ENCODE peak calls at places on chromosomes 4 and X, in ten cellular contexts. X is pancreas, T is GM12878, Y is Peyer's patch, P is spleen, M is sigmoid colon, B is OCI-LY7, Q is Caco-2, L is WERI-Rb-1, W is PC-9. R is an unnamed sample.
A peak's percentile ranks its signal among the peaks of the same experiment; 100 is the strongest.

GRCh38 chr4:4405358-4405962 is 18.6 kb downstream of the NSG1 start:
- DNase-seq in X (no peak), T (no peak), Y (no peak), P (no peak), M (no peak), B (no peak), Q (no peak), L (no peak), W (no peak), R (no peak)

GRCh38 chr4:8699063-8699385 is 106.5 kb downstream of the CPZ start:
- DNase-seq in X (no peak), T (no peak), Y (no peak), P (no peak), M (no peak), B (no peak), Q (no peak), L (no peak), W (no peak), R (no peak)

GRCh38 chrX:51459125-51459524 is 37.3 kb downstream of the NUDT11 start:
- DNase-seq in X (no peak), T (no peak), Y (no peak), P (no peak), M (no peak), B (peak; percentile 54), Q (no peak), L (peak; percentile 11), W (no peak), R (no peak)

GRCh38 chrX:38305971-38306370 is 21.3 kb downstream of the RPGR start:
- DNase-seq in X (no peak), T (no peak), Y (no peak), P (no peak), M (no peak), B (no peak), Q (no peak), L (no peak), W (no peak), R (no peak)

GRCh38 chrX:130082244-130083106 is 27.8 kb downstream of the ELF4 start:
- DNase-seq in X (no peak), T (no peak), Y (peak; percentile 69), P (peak; percentile 92), M (peak; percentile 72), B (peak; percentile 67), Q (no peak), L (no peak), W (no peak), R (peak; percentile 45)

GRCh38 chrX:45959567-45959966 is 585.7 kb downstream of the ZNF674 start:
- DNase-seq in X (peak; percentile 32), T (no peak), Y (no peak), P (no peak), M (no peak), B (no peak), Q (no peak), L (no peak), W (no peak), R (no peak)

GRCh38 chrX:107678957-107679740 is 50.8 kb downstream of the PRPS1 start:
- DNase-seq in X (no peak), T (no peak), Y (peak; percentile 88), P (peak; percentile 88), M (peak; percentile 93), B (peak; percentile 67), Q (no peak), L (no peak), W (no peak), R (peak; percentile 56)

GRCh38 chr4:156870166-156870565 is 101.4 kb downstream of the PDGFC start:
- DNase-seq in X (no peak), T (no peak), Y (no peak), P (no peak), M (no peak), B (no peak), Q (no peak), L (no peak), W (no peak), R (no peak)

GRCh38 chr4:22514001-22514400 is 1.9 kb downstream of the ADGRA3 start:
- DNase-seq in X (no peak), T (no peak), Y (no peak), P (no peak), M (no peak), B (no peak), Q (no peak), L (no peak), W (no peak), R (no peak)

GRCh38 chrX:71144651-71145050 is at the start of gene NLGN3:
- DNase-seq in X (no peak), T (no peak), Y (no peak), P (no peak), M (no peak), B (no peak), Q (no peak), L (peak; percentile 13), W (no peak), R (no peak)

GRCh38 chr4:182578402-182578801 is 335.2 kb downstream of the TENM3 start:
- DNase-seq in X (no peak), T (no peak), Y (no peak), P (no peak), M (no peak), B (no peak), Q (peak; percentile 48), L (no peak), W (no peak), R (peak; percentile 54)

GRCh38 chrX:57595381-57595811 is 3.6 kb downstream of the ZXDB start:
- DNase-seq in X (no peak), T (no peak), Y (no peak), P (no peak), M (peak; percentile 69), B (no peak), Q (no peak), L (no peak), W (no peak), R (no peak)

GRCh38 chrX:14718403-14718802 is 154.5 kb downstream of the FANCB start:
- DNase-seq in X (no peak), T (no peak), Y (no peak), P (no peak), M (no peak), B (no peak), Q (no peak), L (no peak), W (no peak), R (no peak)

GRCh38 chr4:183658362-183659028 is 490 bp downstream of the RWDD4 start:
- DNase-seq in X (no peak), T (no peak), Y (no peak), P (peak; percentile 90), M (peak; percentile 67), B (peak; percentile 25), Q (no peak), L (no peak), W (peak; percentile 15), R (no peak)

GRCh38 chr4:33268776-33269175 is 2548.6 kb downstream of the PCDH7 start:
- DNase-seq in X (no peak), T (no peak), Y (no peak), P (no peak), M (no peak), B (no peak), Q (no peak), L (peak; percentile 23), W (no peak), R (no peak)

GRCh38 chr4:133565379-133565778 is 416.3 kb downstream of the PCDH10 start:
- DNase-seq in X (no peak), T (no peak), Y (no peak), P (no peak), M (no peak), B (no peak), Q (no peak), L (no peak), W (peak; percentile 16), R (no peak)

GRCh38 chr4:110609044-110609750 is 13.7 kb downstream of the PITX2 start:
- DNase-seq in X (no peak), T (no peak), Y (no peak), P (no peak), M (no peak), B (no peak), Q (peak; percentile 43), L (no peak), W (peak; percentile 53), R (no peak)
- H3K4me3 ChIP-seq in X (no peak overlapping the region), T (no peak overlapping the region), Y (no peak overlapping the region), P (no peak overlapping the region), M (no peak overlapping the region), B (no peak overlapping the region), Q (no peak overlapping the region), L (no peak overlapping the region), W (peak overlapping the region; percentile 36), R (no peak overlapping the region)

GRCh38 chr4:80058740-80059139 is 14.3 kb downstream of the ANTXR2 start:
- DNase-seq in X (no peak), T (peak; percentile 89), Y (peak; percentile 41), P (no peak), M (no peak), B (peak; percentile 35), Q (no peak), L (no peak), W (no peak), R (no peak)
- H3K36me3 ChIP-seq in X (no peaks in the 10 kb centered on the region), T (peaks cover 2% of the 10 kb centered on the region), Y (peaks cover 47% of the 10 kb centered on the region), P (no peaks in the 10 kb centered on the region), M (peaks cover 53% of the 10 kb centered on the region), B (no peaks in the 10 kb centered on the region), Q (no peaks in the 10 kb centered on the region), L (peaks cover 16% of the 10 kb centered on the region), W (no peaks in the 10 kb centered on the region), R (peaks cover 7% of the 10 kb centered on the region)

DNA sequence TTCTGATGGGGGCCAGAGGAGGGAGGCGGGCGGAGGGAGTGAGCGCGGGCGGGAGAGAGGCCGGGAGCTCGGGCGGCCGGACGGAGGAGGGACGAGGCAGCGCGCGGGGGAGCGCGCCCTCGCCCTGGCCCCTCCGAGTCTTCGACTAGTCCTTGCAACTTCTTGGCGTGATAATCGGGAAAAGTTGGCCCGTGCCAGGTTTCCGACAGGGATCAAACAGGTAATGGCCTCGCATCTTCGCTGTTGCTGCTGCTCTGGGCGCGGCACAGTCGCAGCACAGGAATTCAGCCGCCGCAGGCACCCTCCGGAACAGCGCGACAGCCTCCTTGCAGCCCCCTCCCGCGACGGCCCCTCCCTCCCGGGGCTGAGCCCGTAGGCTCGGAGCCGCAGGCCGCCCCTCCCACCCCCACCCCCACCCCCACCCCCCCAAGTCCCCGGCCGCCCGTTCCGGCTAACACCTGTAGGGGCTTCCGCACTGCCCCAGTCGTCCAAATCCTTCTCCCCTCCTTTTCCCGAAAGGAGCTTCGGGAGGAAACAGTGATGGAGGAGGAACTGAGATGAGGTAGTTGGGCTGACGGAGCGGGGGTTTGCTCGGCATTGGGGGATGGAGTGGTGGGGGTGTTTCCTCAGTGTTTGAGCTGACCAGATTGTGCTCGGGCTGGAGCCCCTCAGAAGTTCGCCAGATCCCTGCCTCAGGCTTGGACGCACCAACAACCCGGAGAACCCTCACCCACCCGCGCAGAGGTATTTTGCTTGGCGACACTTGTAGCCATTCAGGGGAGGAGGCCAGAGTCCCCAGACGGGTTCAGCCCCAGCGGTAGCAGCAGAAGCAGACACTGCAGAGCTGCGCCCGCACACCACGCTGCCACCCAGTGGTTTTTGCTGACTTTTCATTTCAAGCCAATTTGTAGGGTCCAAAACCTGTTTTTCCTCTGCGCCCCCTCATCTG is at the start of gene FGF13:
- DNase-seq in X (peak; percentile 66), T (no peak), Y (no peak), P (peak; percentile 78), M (peak; percentile 68), B (no peak), Q (no peak), L (no peak), W (no peak), R (peak; percentile 30)
- H3K4me3 ChIP-seq in X (no peak within 1 kb of the TSS), T (no peak within 1 kb of the TSS), Y (no peak within 1 kb of the TSS), P (peak within 1 kb of the TSS; percentile 41), M (peak within 1 kb of the TSS; percentile 56), B (no peak within 1 kb of the TSS), Q (no peak within 1 kb of the TSS), L (no peak within 1 kb of the TSS), W (no peak within 1 kb of the TSS), R (peak within 1 kb of the TSS; percentile 44)

DNA sequence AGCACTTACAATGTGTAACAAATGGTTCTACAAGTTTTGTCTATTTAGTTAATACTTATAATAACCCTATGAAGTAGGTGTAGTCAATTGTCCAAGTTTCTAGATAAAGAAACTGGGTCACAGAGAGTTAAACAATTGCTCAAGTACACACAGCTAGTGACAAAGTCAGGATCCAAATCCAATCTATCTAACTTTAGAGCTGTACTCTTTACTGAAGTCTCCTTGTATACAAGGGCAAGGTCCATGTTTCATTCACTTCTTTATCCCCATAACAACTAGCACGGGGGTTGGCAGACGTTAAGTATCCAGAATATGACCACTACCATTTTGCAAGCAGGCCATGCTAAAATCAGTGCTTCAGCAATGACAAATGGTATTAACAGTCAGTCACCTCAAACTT is 141.0 kb downstream of the CHM start:
- DNase-seq in X (no peak), T (no peak), Y (no peak), P (no peak), M (no peak), B (no peak), Q (no peak), L (no peak), W (no peak), R (no peak)
- H3K36me3 ChIP-seq in X (no peaks in the 10 kb centered on the region), T (no peaks in the 10 kb centered on the region), Y (no peaks in the 10 kb centered on the region), P (no peaks in the 10 kb centered on the region), M (no peaks in the 10 kb centered on the region), B (no peaks in the 10 kb centered on the region), Q (no peaks in the 10 kb centered on the region), L (no peaks in the 10 kb centered on the region), W (no peaks in the 10 kb centered on the region), R (no peaks in the 10 kb centered on the region)